ENCODE peak calls at places on chromosome 3, in five cellular contexts. One of them, this sample, is unnamed.

GRCh38 chr3:144477593-144477992 is 506.0 kb downstream of the DIPK2A start:
- DNase-seq in stimulated activated naive CD4-positive, alpha-beta T cell: no peak
- DNase-seq in stimulated activated CD8-positive, alpha-beta memory T cell treated with anti-CD3 and anti-CD28 coated beads, Interleukin-2, amount 100 ng/mL, for 1 hour: no peak
- DNase-seq in foreskin melanocyte: peak
- DNase-seq in AG08396: no peak
- DNase-seq in this sample: no peak

GRCh38 chr3:196198081-196198675 is 13.0 kb downstream of the ZDHHC19 start:
- DNase-seq in stimulated activated naive CD4-positive, alpha-beta T cell: no peak
- DNase-seq in AG08396: no peak
- DNase-seq in stimulated activated CD8-positive, alpha-beta memory T cell treated with anti-CD3 and anti-CD28 coated beads, Interleukin-2, amount 100 ng/mL, for 1 hour: no peak
- DNase-seq in foreskin melanocyte: no peak
- DNase-seq in this sample: no peak

GRCh38 chr3:119794971-119795612 is 13.2 kb downstream of the NR1I2 start:
- DNase-seq in foreskin melanocyte: peak
- DNase-seq in stimulated activated CD8-positive, alpha-beta memory T cell treated with anti-CD3 and anti-CD28 coated beads, Interleukin-2, amount 100 ng/mL, for 1 hour: no peak
- DNase-seq in AG08396: no peak
- DNase-seq in stimulated activated naive CD4-positive, alpha-beta T cell: no peak
- DNase-seq in this sample: no peak

GRCh38 chr3:195403841-195404408 is 38.9 kb downstream of the ACAP2 start:
- DNase-seq in AG08396: no peak
- DNase-seq in stimulated activated naive CD4-positive, alpha-beta T cell: no peak
- DNase-seq in stimulated activated CD8-positive, alpha-beta memory T cell treated with anti-CD3 and anti-CD28 coated beads, Interleukin-2, amount 100 ng/mL, for 1 hour: no peak
- DNase-seq in foreskin melanocyte: no peak
- DNase-seq in this sample: peak

GRCh38 chr3:11508346-11509174 is 135.2 kb downstream of the VGLL4 start:
- DNase-seq in AG08396: no peak
- DNase-seq in stimulated activated naive CD4-positive, alpha-beta T cell: no peak
- DNase-seq in stimulated activated CD8-positive, alpha-beta memory T cell treated with anti-CD3 and anti-CD28 coated beads, Interleukin-2, amount 100 ng/mL, for 1 hour: no peak
- DNase-seq in foreskin melanocyte: no peak
- DNase-seq in this sample: no peak

GRCh38 chr3:145882416-145882815 is 278.6 kb downstream of the PLOD2 start:
- DNase-seq in stimulated activated naive CD4-positive, alpha-beta T cell: no peak
- DNase-seq in stimulated activated CD8-positive, alpha-beta memory T cell treated with anti-CD3 and anti-CD28 coated beads, Interleukin-2, amount 100 ng/mL, for 1 hour: no peak
- DNase-seq in AG08396: peak
- DNase-seq in foreskin melanocyte: peak
- DNase-seq in this sample: no peak

GRCh38 chr3:64022451-64023186 is 675 bp downstream of the PSMD6 start:
- DNase-seq in stimulated activated naive CD4-positive, alpha-beta T cell: no peak
- DNase-seq in AG08396: no peak
- DNase-seq in foreskin melanocyte: no peak
- DNase-seq in stimulated activated CD8-positive, alpha-beta memory T cell treated with anti-CD3 and anti-CD28 coated beads, Interleukin-2, amount 100 ng/mL, for 1 hour: no peak
- DNase-seq in this sample: no peak

GRCh38 chr3:49346797-49347251 is 7.0 kb upstream of the USP4 start:
- DNase-seq in stimulated activated naive CD4-positive, alpha-beta T cell: no peak
- DNase-seq in foreskin melanocyte: peak
- DNase-seq in AG08396: no peak
- DNase-seq in stimulated activated CD8-positive, alpha-beta memory T cell treated with anti-CD3 and anti-CD28 coated beads, Interleukin-2, amount 100 ng/mL, for 1 hour: no peak
- DNase-seq in this sample: peak

GRCh38 chr3:120280566-120280965 is 4.5 kb downstream of the GPR156 start:
- DNase-seq in stimulated activated CD8-positive, alpha-beta memory T cell treated with anti-CD3 and anti-CD28 coated beads, Interleukin-2, amount 100 ng/mL, for 1 hour: no peak
- DNase-seq in stimulated activated naive CD4-positive, alpha-beta T cell: no peak
- DNase-seq in AG08396: no peak
- DNase-seq in foreskin melanocyte: no peak
- DNase-seq in this sample: no peak

GRCh38 chr3:149576071-149576564 is 81.7 kb downstream of the WWTR1 start:
- DNase-seq in stimulated activated naive CD4-positive, alpha-beta T cell: no peak
- DNase-seq in stimulated activated CD8-positive, alpha-beta memory T cell treated with anti-CD3 and anti-CD28 coated beads, Interleukin-2, amount 100 ng/mL, for 1 hour: no peak
- DNase-seq in AG08396: peak
- DNase-seq in foreskin melanocyte: peak
- DNase-seq in this sample: peak

GRCh38 chr3:24254649-24255048 is 240.0 kb downstream of the THRB start:
- DNase-seq in AG08396: peak
- DNase-seq in stimulated activated CD8-positive, alpha-beta memory T cell treated with anti-CD3 and anti-CD28 coated beads, Interleukin-2, amount 100 ng/mL, for 1 hour: no peak
- DNase-seq in foreskin melanocyte: peak
- DNase-seq in stimulated activated naive CD4-positive, alpha-beta T cell: no peak
- DNase-seq in this sample: peak

GRCh38 chr3:159263750-159264561 is 462.1 kb downstream of the MFSD1 start:
- DNase-seq in stimulated activated naive CD4-positive, alpha-beta T cell: no peak
- DNase-seq in AG08396: peak
- DNase-seq in foreskin melanocyte: peak
- DNase-seq in stimulated activated CD8-positive, alpha-beta memory T cell treated with anti-CD3 and anti-CD28 coated beads, Interleukin-2, amount 100 ng/mL, for 1 hour: no peak
- DNase-seq in this sample: peak

GRCh38 chr3:181719298-181719859 is 7.7 kb downstream of the SOX2 start:
- DNase-seq in stimulated activated CD8-positive, alpha-beta memory T cell treated with anti-CD3 and anti-CD28 coated beads, Interleukin-2, amount 100 ng/mL, for 1 hour: no peak
- DNase-seq in AG08396: no peak
- DNase-seq in stimulated activated naive CD4-positive, alpha-beta T cell: no peak
- DNase-seq in foreskin melanocyte: no peak
- DNase-seq in this sample: no peak

GRCh38 chr3:59522550-59522949 is 472.7 kb upstream of the CFAP20DC start:
- DNase-seq in stimulated activated CD8-positive, alpha-beta memory T cell treated with anti-CD3 and anti-CD28 coated beads, Interleukin-2, amount 100 ng/mL, for 1 hour: no peak
- DNase-seq in foreskin melanocyte: no peak
- DNase-seq in AG08396: no peak
- DNase-seq in stimulated activated naive CD4-positive, alpha-beta T cell: no peak
- DNase-seq in this sample: no peak

GRCh38 chr3:100043271-100043670 is 71.0 kb downstream of the FILIP1L start:
- DNase-seq in stimulated activated naive CD4-positive, alpha-beta T cell: no peak
- DNase-seq in AG08396: no peak
- DNase-seq in foreskin melanocyte: no peak
- DNase-seq in stimulated activated CD8-positive, alpha-beta memory T cell treated with anti-CD3 and anti-CD28 coated beads, Interleukin-2, amount 100 ng/mL, for 1 hour: no peak
- DNase-seq in this sample: no peak

GRCh38 chr3:30495172-30496124 is 111.0 kb upstream of the TGFBR2 start:
- DNase-seq in foreskin melanocyte: no peak
- DNase-seq in AG08396: no peak
- DNase-seq in stimulated activated CD8-positive, alpha-beta memory T cell treated with anti-CD3 and anti-CD28 coated beads, Interleukin-2, amount 100 ng/mL, for 1 hour: no peak
- DNase-seq in stimulated activated naive CD4-positive, alpha-beta T cell: no peak
- DNase-seq in this sample: no peak

GRCh38 chr3:32951410-32951811 is at the start of gene CCR4:
- DNase-seq in foreskin melanocyte: no peak
- DNase-seq in AG08396: no peak
- DNase-seq in stimulated activated CD8-positive, alpha-beta memory T cell treated with anti-CD3 and anti-CD28 coated beads, Interleukin-2, amount 100 ng/mL, for 1 hour: no peak
- DNase-seq in stimulated activated naive CD4-positive, alpha-beta T cell: peak
- DNase-seq in this sample: no peak

GRCh38 chr3:144865886-144866285 is 894.3 kb downstream of the DIPK2A start:
- DNase-seq in stimulated activated naive CD4-positive, alpha-beta T cell: no peak
- DNase-seq in stimulated activated CD8-positive, alpha-beta memory T cell treated with anti-CD3 and anti-CD28 coated beads, Interleukin-2, amount 100 ng/mL, for 1 hour: no peak
- DNase-seq in AG08396: no peak
- DNase-seq in foreskin melanocyte: no peak
- DNase-seq in this sample: no peak

GRCh38 chr3:192303235-192303634 is 424.1 kb downstream of the FGF12 start:
- DNase-seq in stimulated activated CD8-positive, alpha-beta memory T cell treated with anti-CD3 and anti-CD28 coated beads, Interleukin-2, amount 100 ng/mL, for 1 hour: no peak
- DNase-seq in foreskin melanocyte: no peak
- DNase-seq in stimulated activated naive CD4-positive, alpha-beta T cell: no peak
- DNase-seq in AG08396: no peak
- DNase-seq in this sample: no peak

GRCh38 chr3:195899701-195900425 is 8.5 kb downstream of the TNK2 start:
- DNase-seq in stimulated activated naive CD4-positive, alpha-beta T cell: no peak
- DNase-seq in stimulated activated CD8-positive, alpha-beta memory T cell treated with anti-CD3 and anti-CD28 coated beads, Interleukin-2, amount 100 ng/mL, for 1 hour: no peak
- DNase-seq in AG08396: no peak
- DNase-seq in foreskin melanocyte: no peak
- DNase-seq in this sample: no peak

GRCh38 chr3:150077581-150078247 is 107.0 kb upstream of the PFN2 start:
- DNase-seq in stimulated activated CD8-positive, alpha-beta memory T cell treated with anti-CD3 and anti-CD28 coated beads, Interleukin-2, amount 100 ng/mL, for 1 hour: no peak
- DNase-seq in AG08396: no peak
- DNase-seq in foreskin melanocyte: no peak
- DNase-seq in stimulated activated naive CD4-positive, alpha-beta T cell: no peak
- DNase-seq in this sample: no peak

GRCh38 chr3:128383316-128384235 is 83.1 kb downstream of the DNAJB8 start:
- DNase-seq in foreskin melanocyte: no peak
- DNase-seq in AG08396: peak
- DNase-seq in stimulated activated CD8-positive, alpha-beta memory T cell treated with anti-CD3 and anti-CD28 coated beads, Interleukin-2, amount 100 ng/mL, for 1 hour: peak
- DNase-seq in stimulated activated naive CD4-positive, alpha-beta T cell: no peak
- DNase-seq in this sample: peak

GRCh38 chr3:124814620-124815421 is 72.3 kb downstream of the ITGB5 start:
- DNase-seq in AG08396: no peak
- DNase-seq in stimulated activated CD8-positive, alpha-beta memory T cell treated with anti-CD3 and anti-CD28 coated beads, Interleukin-2, amount 100 ng/mL, for 1 hour: no peak
- DNase-seq in stimulated activated naive CD4-positive, alpha-beta T cell: no peak
- DNase-seq in foreskin melanocyte: no peak
- DNase-seq in this sample: no peak

GRCh38 chr3:141414800-141415462 is 46.6 kb downstream of the ZBTB38 start:
- DNase-seq in foreskin melanocyte: no peak
- DNase-seq in AG08396: no peak
- DNase-seq in stimulated activated naive CD4-positive, alpha-beta T cell: no peak
- DNase-seq in stimulated activated CD8-positive, alpha-beta memory T cell treated with anti-CD3 and anti-CD28 coated beads, Interleukin-2, amount 100 ng/mL, for 1 hour: no peak
- DNase-seq in this sample: no peak

GRCh38 chr3:131762981-131763380 is 260.2 kb upstream of the MRPL3 start:
- DNase-seq in AG08396: no peak
- DNase-seq in stimulated activated naive CD4-positive, alpha-beta T cell: no peak
- DNase-seq in stimulated activated CD8-positive, alpha-beta memory T cell treated with anti-CD3 and anti-CD28 coated beads, Interleukin-2, amount 100 ng/mL, for 1 hour: no peak
- DNase-seq in foreskin melanocyte: no peak
- DNase-seq in this sample: no peak

GRCh38 chr3:53885239-53885638 is 3.3 kb upstream of the ACTR8 start:
- DNase-seq in stimulated activated CD8-positive, alpha-beta memory T cell treated with anti-CD3 and anti-CD28 coated beads, Interleukin-2, amount 100 ng/mL, for 1 hour: no peak
- DNase-seq in AG08396: no peak
- DNase-seq in stimulated activated naive CD4-positive, alpha-beta T cell: no peak
- DNase-seq in foreskin melanocyte: peak
- DNase-seq in this sample: no peak

GRCh38 chr3:189862385-189863023 is 231.3 kb downstream of the TP63 start:
- DNase-seq in foreskin melanocyte: no peak
- DNase-seq in stimulated activated CD8-positive, alpha-beta memory T cell treated with anti-CD3 and anti-CD28 coated beads, Interleukin-2, amount 100 ng/mL, for 1 hour: no peak
- DNase-seq in stimulated activated naive CD4-positive, alpha-beta T cell: no peak
- DNase-seq in AG08396: no peak
- DNase-seq in this sample: no peak

GRCh38 chr3:159987291-159987711 is 1.3 kb upstream of the IL12A start:
- DNase-seq in stimulated activated naive CD4-positive, alpha-beta T cell: no peak
- DNase-seq in AG08396: peak
- DNase-seq in foreskin melanocyte: no peak
- DNase-seq in stimulated activated CD8-positive, alpha-beta memory T cell treated with anti-CD3 and anti-CD28 coated beads, Interleukin-2, amount 100 ng/mL, for 1 hour: no peak
- DNase-seq in this sample: no peak

GRCh38 chr3:24167468-24167867 is 222.4 kb downstream of the NR1D2 start:
- DNase-seq in stimulated activated naive CD4-positive, alpha-beta T cell: no peak
- DNase-seq in foreskin melanocyte: no peak
- DNase-seq in stimulated activated CD8-positive, alpha-beta memory T cell treated with anti-CD3 and anti-CD28 coated beads, Interleukin-2, amount 100 ng/mL, for 1 hour: no peak
- DNase-seq in AG08396: no peak
- DNase-seq in this sample: no peak

GRCh38 chr3:183253364-183253960 is 409 bp downstream of the B3GNT5 start:
- DNase-seq in AG08396: peak
- DNase-seq in stimulated activated naive CD4-positive, alpha-beta T cell: peak
- DNase-seq in foreskin melanocyte: peak
- DNase-seq in stimulated activated CD8-positive, alpha-beta memory T cell treated with anti-CD3 and anti-CD28 coated beads, Interleukin-2, amount 100 ng/mL, for 1 hour: no peak
- DNase-seq in this sample: peak

GRCh38 chr3:127629462-127630403 is 748 bp downstream of the PODXL2 start:
- DNase-seq in stimulated activated CD8-positive, alpha-beta memory T cell treated with anti-CD3 and anti-CD28 coated beads, Interleukin-2, amount 100 ng/mL, for 1 hour: no peak
- DNase-seq in foreskin melanocyte: no peak
- DNase-seq in stimulated activated naive CD4-positive, alpha-beta T cell: peak
- DNase-seq in AG08396: no peak
- DNase-seq in this sample: no peak

GRCh38 chr3:56291244-56291680 is 177.0 kb downstream of the ERC2 start:
- DNase-seq in stimulated activated CD8-positive, alpha-beta memory T cell treated with anti-CD3 and anti-CD28 coated beads, Interleukin-2, amount 100 ng/mL, for 1 hour: no peak
- DNase-seq in stimulated activated naive CD4-positive, alpha-beta T cell: no peak
- DNase-seq in foreskin melanocyte: no peak
- DNase-seq in AG08396: no peak
- DNase-seq in this sample: no peak

GRCh38 chr3:131738095-131738494 is 235.3 kb upstream of the MRPL3 start:
- DNase-seq in AG08396: no peak
- DNase-seq in stimulated activated naive CD4-positive, alpha-beta T cell: no peak
- DNase-seq in foreskin melanocyte: no peak
- DNase-seq in stimulated activated CD8-positive, alpha-beta memory T cell treated with anti-CD3 and anti-CD28 coated beads, Interleukin-2, amount 100 ng/mL, for 1 hour: no peak
- DNase-seq in this sample: no peak

GRCh38 chr3:64502284-64502683 is 185.5 kb downstream of the ADAMTS9 start:
- DNase-seq in stimulated activated CD8-positive, alpha-beta memory T cell treated with anti-CD3 and anti-CD28 coated beads, Interleukin-2, amount 100 ng/mL, for 1 hour: no peak
- DNase-seq in stimulated activated naive CD4-positive, alpha-beta T cell: no peak
- DNase-seq in AG08396: no peak
- DNase-seq in foreskin melanocyte: no peak
- DNase-seq in this sample: no peak

GRCh38 chr3:106093616-106094015 is 224.8 kb upstream of the CBLB start:
- DNase-seq in foreskin melanocyte: no peak
- DNase-seq in stimulated activated naive CD4-positive, alpha-beta T cell: no peak
- DNase-seq in AG08396: no peak
- DNase-seq in stimulated activated CD8-positive, alpha-beta memory T cell treated with anti-CD3 and anti-CD28 coated beads, Interleukin-2, amount 100 ng/mL, for 1 hour: no peak
- DNase-seq in this sample: no peak

GRCh38 chr3:96083610-96084009 is 730.8 kb upstream of the EPHA6 start:
- DNase-seq in AG08396: no peak
- DNase-seq in foreskin melanocyte: no peak
- DNase-seq in stimulated activated CD8-positive, alpha-beta memory T cell treated with anti-CD3 and anti-CD28 coated beads, Interleukin-2, amount 100 ng/mL, for 1 hour: no peak
- DNase-seq in stimulated activated naive CD4-positive, alpha-beta T cell: no peak
- DNase-seq in this sample: no peak

This sample was measured in hepatic stellate cell.